ENCODE peak calls at places on chromosome 14, in ten cellular contexts. C is dermis microvascular lymphatic vessel endothelial cell; R is activated T-helper 1 cell treated with Interleukin-2 at 50 U/mL for 16 hours; P is ELF-1; J is COR-L47; Z is ovary; Y is fibroblast of the conjunctiva; W is activated gamma-delta T cell; U is left ventricle myocardium inferior; K is stimulated activated naive CD8-positive, alpha-beta T cell treated with anti-CD3 and anti-CD28 coated beads, Interleukin-15, amount 100 ng/mL, for 72 hours. N is an unnamed sample.

GRCh38 chr14:30949651-30950050 is 75.3 kb downstream of the COCH start:
- DNase-seq in C (peak), R (no peak), P (no peak), J (no peak), Z (no peak), Y (no peak), W (no peak), U (no peak), K (no peak), N (no peak)

GRCh38 chr14:85463512-85463911 is 66.4 kb upstream of the FLRT2 start:
- DNase-seq in C (peak), R (no peak), P (no peak), J (no peak), Z (no peak), Y (no peak), W (no peak), U (no peak), K (no peak), N (no peak)

GRCh38 chr14:66910306-66910705 is 278.9 kb upstream of the GARIN2 start:
- DNase-seq in C (no peak), R (no peak), P (no peak), J (no peak), Z (no peak), Y (no peak), W (no peak), U (no peak), K (no peak), N (no peak)

GRCh38 chr14:49497725-49498348 is 88.3 kb downstream of the RPS29 start:
- DNase-seq in C (peak), R (no peak), P (peak), J (peak), Z (no peak), Y (peak), W (no peak), U (no peak), K (no peak), N (peak)

GRCh38 chr14:99806841-99807240 is 13.6 kb downstream of the EML1 start:
- DNase-seq in C (no peak), R (no peak), P (no peak), J (no peak), Z (no peak), Y (no peak), W (no peak), U (no peak), K (no peak), N (no peak)

GRCh38 chr14:99562848-99563748 is 40.9 kb downstream of the CCDC85C start:
- DNase-seq in C (no peak), R (no peak), P (peak), J (peak), Z (peak), Y (no peak), W (no peak), U (peak), K (no peak), N (no peak)

GRCh38 chr14:80955434-80955939 is at the start of gene TSHR:
- DNase-seq in C (no peak), R (no peak), P (peak), J (no peak), Z (no peak), Y (no peak), W (no peak), U (no peak), K (no peak), N (no peak)

GRCh38 chr14:65230287-65230728 is 128.0 kb upstream of the MAX start:
- DNase-seq in C (no peak), R (no peak), P (no peak), J (peak), Z (peak), Y (no peak), W (no peak), U (peak), K (no peak), N (no peak)

GRCh38 chr14:102421366-102422057 is 58.8 kb downstream of the TECPR2 start:
- DNase-seq in C (no peak), R (no peak), P (no peak), J (peak), Z (no peak), Y (no peak), W (no peak), U (no peak), K (no peak), N (no peak)

GRCh38 chr14:61229475-61229888 is 51.7 kb downstream of the TMEM30B start:
- DNase-seq in C (no peak), R (no peak), P (no peak), J (peak), Z (no peak), Y (no peak), W (no peak), U (no peak), K (no peak), N (no peak)

GRCh38 chr14:81450100-81450531 is 50.0 kb upstream of the STON2 start:
- DNase-seq in C (no peak), R (no peak), P (peak), J (no peak), Z (peak), Y (no peak), W (no peak), U (peak), K (no peak), N (no peak)

GRCh38 chr14:103097244-103097993 is 2.9 kb downstream of the EXOC3L4 start:
- DNase-seq in C (no peak), R (no peak), P (no peak), J (no peak), Z (no peak), Y (no peak), W (no peak), U (no peak), K (no peak), N (no peak)

GRCh38 chr14:30252800-30253425 is 306.0 kb upstream of the G2E3 start:
- DNase-seq in C (no peak), R (no peak), P (no peak), J (no peak), Z (no peak), Y (no peak), W (no peak), U (no peak), K (no peak), N (no peak)

GRCh38 chr14:53539489-53540126 is 386.5 kb upstream of the DDHD1 start:
- DNase-seq in C (peak), R (no peak), P (peak), J (peak), Z (peak), Y (peak), W (no peak), U (peak), K (peak), N (peak)

GRCh38 chr14:59500732-59501131 is 16.4 kb downstream of the JKAMP start:
- DNase-seq in C (no peak), R (no peak), P (no peak), J (no peak), Z (no peak), Y (no peak), W (no peak), U (no peak), K (no peak), N (no peak)

GRCh38 chr14:61176686-61177085 is 104.5 kb downstream of the TMEM30B start:
- DNase-seq in C (no peak), R (no peak), P (no peak), J (no peak), Z (no peak), Y (no peak), W (no peak), U (no peak), K (no peak), N (no peak)

GRCh38 chr14:81268016-81268416 is 47.3 kb upstream of the GTF2A1 start:
- DNase-seq in C (no peak), R (no peak), P (peak), J (no peak), Z (no peak), Y (no peak), W (no peak), U (no peak), K (no peak), N (no peak)

GRCh38 chr14:23154876-23155587 is 28.4 kb downstream of the SLC7A8 start:
- DNase-seq in C (no peak), R (no peak), P (peak), J (no peak), Z (peak), Y (peak), W (no peak), U (peak), K (no peak), N (no peak)

GRCh38 chr14:99531221-99532096 is 50.2 kb downstream of the CCNK start:
- DNase-seq in C (no peak), R (no peak), P (peak), J (peak), Z (no peak), Y (no peak), W (no peak), U (no peak), K (no peak), N (no peak)

GRCh38 chr14:44897844-44898151 is 63.9 kb downstream of the KLHL28 start:
- DNase-seq in C (no peak), R (no peak), P (no peak), J (no peak), Z (no peak), Y (no peak), W (no peak), U (no peak), K (no peak), N (peak)

GRCh38 chr14:44149597-44149996 is 357.5 kb downstream of the FSCB start:
- DNase-seq in C (no peak), R (no peak), P (peak), J (peak), Z (no peak), Y (no peak), W (no peak), U (no peak), K (no peak), N (no peak)

GRCh38 chr14:94227029-94227428 is 52.9 kb downstream of the PPP4R4 start:
- DNase-seq in C (no peak), R (no peak), P (no peak), J (no peak), Z (no peak), Y (peak), W (no peak), U (no peak), K (no peak), N (no peak)

GRCh38 chr14:101442451-101442850 is 118.8 kb upstream of the DIO3 start:
- DNase-seq in C (no peak), R (peak), P (no peak), J (no peak), Z (no peak), Y (no peak), W (peak), U (no peak), K (peak), N (no peak)

GRCh38 chr14:76710093-76711010 is 50.9 kb upstream of the VASH1 start:
- DNase-seq in C (peak), R (no peak), P (peak), J (peak), Z (no peak), Y (peak), W (no peak), U (no peak), K (no peak), N (peak)